ENCODE peak calls at places on chromosomes 5 and 9, in ten cellular contexts. A, J, O, F, B, N, H, Z, U and P are unnamed samples.

GRCh38 chr5:65014769-65015168 is 246.0 kb downstream of the CWC27 start:
- DNase-seq in B (no peak), A (no peak), F (no peak), N (no peak), O (no peak), U (no peak), J (no peak), Z (no peak), H (no peak), P (no peak)

GRCh38 chr5:146877178-146877681 is 1.3 kb downstream of the PPP2R2B start:
- DNase-seq in N (no peak), Z (no peak), O (peak; percentile 67), A (no peak), F (no peak), J (no peak), H (no peak), U (no peak), B (no peak), P (no peak)

GRCh38 chr9:81814794-81815464 is 113.3 kb upstream of the SPATA31D4 start:
- DNase-seq in J (no peak), A (no peak), Z (no peak), O (no peak), F (no peak), U (no peak), B (no peak), N (no peak), H (no peak), P (no peak)

GRCh38 chr9:109331353-109331752 is 10.5 kb upstream of the EPB41L4B start:
- DNase-seq in A (peak; percentile 93), B (peak; percentile 84), U (no peak), H (peak; percentile 41), N (no peak), F (peak; percentile 43), Z (no peak), J (no peak), O (no peak), P (no peak)

GRCh38 chr9:31854187-31854586 is 530.3 kb upstream of the ACO1 start:
- DNase-seq in A (peak; percentile 30), O (no peak), U (no peak), J (no peak), N (no peak), H (no peak), Z (no peak), B (no peak), F (no peak), P (no peak)

GRCh38 chr5:98772415-98773213 is 849 bp upstream of the RGMB start:
- DNase-seq in A (peak; percentile 89), N (no peak), Z (peak; percentile 87), J (no peak), H (no peak), F (peak; percentile 57), U (peak; percentile 47), B (peak; percentile 85), O (no peak), P (peak; percentile 53)

GRCh38 chr9:134950811-134951210 is 33.1 kb upstream of the FCN1 start:
- DNase-seq in B (no peak), Z (no peak), N (no peak), O (no peak), H (no peak), U (no peak), J (no peak), F (no peak), A (peak; percentile 59), P (no peak)

GRCh38 chr5:132754947-132755346 is 7.7 kb downstream of the CCNI2 start:
- DNase-seq in N (no peak), O (no peak), J (no peak), Z (no peak), F (no peak), A (no peak), B (peak; percentile 61), H (no peak), U (no peak), P (no peak)

GRCh38 chr9:134593756-134594375 is 47.7 kb upstream of the COL5A1 start:
- DNase-seq in F (no peak), U (no peak), B (no peak), N (no peak), H (no peak), O (peak; percentile 34), A (no peak), J (peak; percentile 58), Z (no peak), P (no peak)

GRCh38 chr5:34923694-34924461 is 5.5 kb upstream of the DNAJC21 start:
- DNase-seq in B (peak; percentile 76), U (no peak), F (no peak), N (no peak), O (no peak), J (no peak), H (no peak), A (no peak), Z (no peak), P (no peak)